ENCODE peak calls at places on chromosomes 16 and 17, in six cellular contexts. X is A549, F is WTC11, O is K562, W is H1, Z is HepG2. Q is an unnamed sample.
A peak's percentile ranks its signal among the peaks of the same experiment; 100 is the strongest.

GRCh38 chr17:68461589-68461988 is 4.3 kb upstream of the WIPI1 start:
- DNase-seq in X (no peak), Z (no peak), O (no peak), W (no peak), F (no peak), Q (peak; percentile 35)

GRCh38 chr16:11583171-11583570 is 3.5 kb downstream of the LITAF start:
- DNase-seq in X (no peak), O (no peak), W (no peak), F (no peak), Z (no peak), Q (no peak)

GRCh38 chr16:48347191-48347860 is 37.9 kb downstream of the SIAH1 start:
- DNase-seq in W (no peak), O (no peak), F (no peak), Z (no peak), X (no peak), Q (no peak)

GRCh38 chr17:1003972-1004768 is 7.2 kb downstream of the TIMM22 start:
- DNase-seq in Z (no peak), O (no peak), W (no peak), F (no peak), X (no peak), Q (peak; percentile 58)

GRCh38 chr16:12178251-12178990 is 201.9 kb downstream of the SNX29 start:
- DNase-seq in O (no peak), X (no peak), F (no peak), W (no peak), Z (no peak), Q (no peak)

GRCh38 chr17:10125761-10126553 is 72.4 kb downstream of the GAS7 start:
- DNase-seq in O (no peak), W (no peak), X (no peak), Z (no peak), F (no peak), Q (no peak)

GRCh38 chr17:75430159-75430748 is 24.8 kb upstream of the GRB2 start:
- DNase-seq in W (peak; percentile 47), O (peak; percentile 12), X (peak; percentile 90), Z (peak; percentile 90), F (peak; percentile 50), Q (no peak)

GRCh38 chr16:9370071-9370491 is 278.6 kb downstream of the HAPSTR1 start:
- DNase-seq in F (no peak), W (no peak), Z (no peak), O (no peak), X (no peak), Q (no peak)

GRCh38 chr16:2238396-2239230 is 2.4 kb downstream of the DNASE1L2 start:
- DNase-seq in Z (no peak), O (no peak), W (no peak), F (peak; percentile 38), X (no peak), Q (no peak)

GRCh38 chr17:3755335-3756030 is 31.8 kb downstream of the HASPIN start:
- DNase-seq in Z (no peak), O (no peak), X (no peak), W (no peak), F (no peak), Q (no peak)

GRCh38 chr17:82974136-82974952 is 105.1 kb upstream of the METRNL start:
- DNase-seq in X (no peak), F (no peak), Z (no peak), O (no peak), W (no peak), Q (no peak)

GRCh38 chr17:82970818-82971610 is 108.4 kb upstream of the METRNL start:
- DNase-seq in Z (no peak), X (no peak), F (no peak), O (no peak), W (no peak), Q (no peak)

GRCh38 chr17:82972836-82973372 is 106.5 kb upstream of the METRNL start:
- DNase-seq in O (no peak), Z (no peak), X (no peak), F (no peak), W (no peak), Q (no peak)

GRCh38 chr17:82976982-82977488 is 102.4 kb upstream of the METRNL start:
- DNase-seq in O (no peak), Z (no peak), W (no peak), X (no peak), F (no peak), Q (no peak)

DNA sequence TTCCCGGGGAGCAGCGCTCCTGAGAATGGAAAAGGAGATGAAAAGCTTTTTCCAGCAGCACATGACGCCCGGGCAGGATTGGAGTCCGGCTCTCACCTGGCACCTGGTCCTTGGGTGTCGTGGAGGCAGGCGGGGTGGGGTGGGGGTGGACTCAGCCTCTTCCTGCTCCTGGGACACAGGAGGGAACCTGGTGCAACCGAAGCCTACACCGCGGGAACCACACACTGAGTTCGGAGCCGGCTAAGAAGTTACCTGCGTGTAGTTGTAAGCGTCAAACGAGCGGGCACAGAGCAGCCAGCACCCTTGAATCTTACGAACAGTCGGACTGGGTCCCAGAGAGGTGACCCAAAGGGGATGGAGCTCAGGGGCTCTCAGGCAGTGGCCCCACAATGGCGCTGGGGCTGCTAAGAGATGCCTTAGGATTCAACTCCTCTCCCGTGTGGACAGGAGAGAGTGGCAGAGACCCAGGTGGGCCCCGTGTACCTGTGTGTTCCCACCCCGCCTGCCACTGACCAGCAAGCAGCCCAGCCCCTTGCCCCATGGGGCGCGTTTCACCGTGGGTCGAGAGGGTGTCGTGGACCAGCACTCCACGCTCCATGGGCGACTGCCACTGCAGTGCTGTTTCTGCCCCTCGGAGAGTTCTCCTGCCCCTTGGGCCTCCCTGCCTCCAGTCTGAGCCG is 105.8 kb upstream of the METRNL start:
- DNase-seq in O (no peak), F (no peak), X (no peak), W (no peak), Z (no peak), Q (no peak)
- TF ChIP-seq JUN in O (no peak), F (no peak), X (no peak), W (no peak), Z (no peak), Q (no peak)

GRCh38 chr17:36814958-36815357 is 122.3 kb upstream of the LHX1 start:
- DNase-seq in X (no peak), Z (no peak), F (no peak), O (no peak), W (no peak), Q (no peak)
- TF ChIP-seq JUN in X (no peak), Z (no peak), F (no peak), O (no peak), W (no peak), Q (no peak)

GRCh38 chr17:71320009-71320796 is 800.6 kb upstream of the SOX9 start:
- DNase-seq in W (no peak), F (no peak), O (no peak), Z (no peak), X (no peak), Q (no peak)
- TF ChIP-seq JUN in W (no peak), F (no peak), O (no peak), Z (no peak), X (no peak), Q (no peak)

GRCh38 chr17:50948711-50949110 is 82.6 kb upstream of the TOB1 start:
- DNase-seq in W (no peak), X (no peak), O (no peak), Z (no peak), F (no peak), Q (no peak)

GRCh38 chr17:50949128-50950001 is 83.2 kb upstream of the TOB1 start:
- DNase-seq in Z (no peak), F (no peak), W (no peak), X (no peak), O (no peak), Q (no peak)

GRCh38 chr17:50947844-50948514 is 81.8 kb upstream of the TOB1 start:
- DNase-seq in W (no peak), Z (no peak), F (no peak), X (peak; percentile 89), O (no peak), Q (peak; percentile 24)

GRCh38 chr17:50952889-50953288 is 86.7 kb upstream of the TOB1 start:
- DNase-seq in F (no peak), W (no peak), Z (no peak), X (no peak), O (no peak), Q (no peak)

DNA sequence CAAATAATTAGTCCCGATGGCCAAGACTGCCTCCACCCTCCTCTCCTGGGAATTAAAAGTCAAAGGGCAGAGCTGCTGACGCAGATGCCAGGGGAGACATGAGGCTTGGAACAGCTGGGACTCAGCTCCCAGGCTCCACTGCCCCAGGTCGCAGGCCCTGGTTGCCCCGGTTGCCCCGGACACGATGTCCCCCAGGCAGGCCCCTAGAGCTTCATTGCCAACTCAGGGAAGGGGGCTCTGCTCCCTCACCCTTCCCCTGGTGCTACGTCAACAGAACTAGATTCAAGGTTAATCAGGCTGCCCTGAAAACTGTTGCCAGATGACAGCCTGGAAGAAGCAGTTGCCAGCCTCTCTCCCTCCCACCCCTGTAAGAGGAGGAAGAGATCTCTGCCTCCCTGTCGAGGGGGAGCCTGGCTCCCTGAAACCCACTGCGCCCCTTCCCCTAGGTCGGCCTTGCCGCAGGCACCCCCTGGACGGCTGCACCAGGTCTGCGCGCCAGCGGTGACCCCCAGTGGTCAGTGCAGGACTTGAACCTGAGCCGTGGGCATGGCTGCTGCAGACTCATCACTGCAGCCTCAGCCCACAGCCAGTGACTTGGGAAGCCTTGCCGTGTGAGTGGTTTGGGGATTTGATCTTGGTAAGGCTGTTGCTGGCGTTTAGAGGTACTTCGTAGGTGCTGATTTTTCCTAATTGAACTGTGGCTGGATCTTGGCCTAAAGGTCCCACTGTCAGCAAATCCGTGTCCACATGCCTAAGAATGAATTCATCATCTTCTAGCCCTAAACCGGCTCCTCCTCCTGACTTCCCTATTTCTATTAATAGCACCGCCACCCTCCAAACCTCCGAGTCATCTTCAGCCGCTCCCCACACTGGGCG is 84.1 kb upstream of the TOB1 start:
- DNase-seq in W (no peak), Z (peak; percentile 65), O (peak; percentile 87), X (peak; percentile 95), F (peak; percentile 80), Q (peak; percentile 58)
- TF ChIP-seq JUN in W (no peak), Z (peak; percentile 45), O (peak; percentile 46), X (peak; percentile 47), F (no peak), Q (no peak)

Q was measured in endothelial cell of umbilical vein.